ENCODE peak calls at places on chromosomes 5 and 9, in ten cellular contexts. One of them, this sample, is unnamed.
A peak's percentile ranks its signal among the peaks of the same experiment; 100 is the strongest.

GRCh38 chr9:98998441-98999151 is 54.9 kb downstream of the COL15A1 start:
- DNase-seq in ACHN: peak; percentile 48
- DNase-seq in effector memory CD8-positive, alpha-beta T cell: peak; percentile 51
- DNase-seq in stimulated activated CD8-positive, alpha-beta memory T cell treated with anti-CD3 and anti-CD28 coated beads, Interleukin-12 subunit alpha, Interleukin-12 subunit beta, amount 100 ng/mL, for 1 hour: peak; percentile 27
- DNase-seq in PC-3: peak; percentile 67
- DNase-seq in OCI-LY7: peak; percentile 56
- DNase-seq in activated CD4-positive, alpha-beta T cell treated with anti-CD3 and anti-CD28 coated beads, Interleukin-2, amount 50 U/mL, for 48 hours: peak; percentile 72
- DNase-seq in small intestine: peak; percentile 54
- DNase-seq in GM20000: peak; percentile 79
- DNase-seq in HAP-1: peak; percentile 85
- DNase-seq in this sample: peak; percentile 52

GRCh38 chr5:60960591-60960990 is 15.6 kb downstream of the NDUFAF2 start:
- DNase-seq in ACHN: peak; percentile 49
- DNase-seq in effector memory CD8-positive, alpha-beta T cell: no peak
- DNase-seq in stimulated activated CD8-positive, alpha-beta memory T cell treated with anti-CD3 and anti-CD28 coated beads, Interleukin-12 subunit alpha, Interleukin-12 subunit beta, amount 100 ng/mL, for 1 hour: no peak
- DNase-seq in PC-3: peak; percentile 16
- DNase-seq in OCI-LY7: peak; percentile 31
- DNase-seq in activated CD4-positive, alpha-beta T cell treated with anti-CD3 and anti-CD28 coated beads, Interleukin-2, amount 50 U/mL, for 48 hours: no peak
- DNase-seq in small intestine: no peak
- DNase-seq in GM20000: no peak
- DNase-seq in HAP-1: no peak
- DNase-seq in this sample: no peak

GRCh38 chr5:35345222-35345621 is 114.9 kb upstream of the PRLR start:
- DNase-seq in ACHN: no peak
- DNase-seq in effector memory CD8-positive, alpha-beta T cell: no peak
- DNase-seq in stimulated activated CD8-positive, alpha-beta memory T cell treated with anti-CD3 and anti-CD28 coated beads, Interleukin-12 subunit alpha, Interleukin-12 subunit beta, amount 100 ng/mL, for 1 hour: no peak
- DNase-seq in PC-3: peak; percentile 34
- DNase-seq in OCI-LY7: no peak
- DNase-seq in activated CD4-positive, alpha-beta T cell treated with anti-CD3 and anti-CD28 coated beads, Interleukin-2, amount 50 U/mL, for 48 hours: no peak
- DNase-seq in small intestine: peak; percentile 16
- DNase-seq in GM20000: no peak
- DNase-seq in HAP-1: no peak
- DNase-seq in this sample: no peak

GRCh38 chr5:126052120-126052519 is 371.1 kb upstream of the GRAMD2B start:
- DNase-seq in ACHN: no peak
- DNase-seq in effector memory CD8-positive, alpha-beta T cell: no peak
- DNase-seq in stimulated activated CD8-positive, alpha-beta memory T cell treated with anti-CD3 and anti-CD28 coated beads, Interleukin-12 subunit alpha, Interleukin-12 subunit beta, amount 100 ng/mL, for 1 hour: no peak
- DNase-seq in PC-3: no peak
- DNase-seq in OCI-LY7: no peak
- DNase-seq in activated CD4-positive, alpha-beta T cell treated with anti-CD3 and anti-CD28 coated beads, Interleukin-2, amount 50 U/mL, for 48 hours: no peak
- DNase-seq in small intestine: no peak
- DNase-seq in GM20000: no peak
- DNase-seq in HAP-1: no peak
- DNase-seq in this sample: no peak

GRCh38 chr5:155689403-155689802 is 637.6 kb upstream of the SGCD start:
- DNase-seq in ACHN: no peak
- DNase-seq in effector memory CD8-positive, alpha-beta T cell: no peak
- DNase-seq in stimulated activated CD8-positive, alpha-beta memory T cell treated with anti-CD3 and anti-CD28 coated beads, Interleukin-12 subunit alpha, Interleukin-12 subunit beta, amount 100 ng/mL, for 1 hour: no peak
- DNase-seq in PC-3: no peak
- DNase-seq in OCI-LY7: no peak
- DNase-seq in activated CD4-positive, alpha-beta T cell treated with anti-CD3 and anti-CD28 coated beads, Interleukin-2, amount 50 U/mL, for 48 hours: no peak
- DNase-seq in small intestine: no peak
- DNase-seq in GM20000: no peak
- DNase-seq in HAP-1: no peak
- DNase-seq in this sample: no peak

GRCh38 chr9:126366366-126367011 is 39.9 kb downstream of the MVB12B start:
- DNase-seq in ACHN: no peak
- DNase-seq in effector memory CD8-positive, alpha-beta T cell: no peak
- DNase-seq in stimulated activated CD8-positive, alpha-beta memory T cell treated with anti-CD3 and anti-CD28 coated beads, Interleukin-12 subunit alpha, Interleukin-12 subunit beta, amount 100 ng/mL, for 1 hour: no peak
- DNase-seq in PC-3: no peak
- DNase-seq in OCI-LY7: no peak
- DNase-seq in activated CD4-positive, alpha-beta T cell treated with anti-CD3 and anti-CD28 coated beads, Interleukin-2, amount 50 U/mL, for 48 hours: no peak
- DNase-seq in small intestine: no peak
- DNase-seq in GM20000: no peak
- DNase-seq in HAP-1: no peak
- DNase-seq in this sample: no peak

GRCh38 chr5:122458278-122458872 is 146.3 kb downstream of the SNCAIP start:
- DNase-seq in ACHN: peak; percentile 23
- DNase-seq in effector memory CD8-positive, alpha-beta T cell: no peak
- DNase-seq in stimulated activated CD8-positive, alpha-beta memory T cell treated with anti-CD3 and anti-CD28 coated beads, Interleukin-12 subunit alpha, Interleukin-12 subunit beta, amount 100 ng/mL, for 1 hour: no peak
- DNase-seq in PC-3: peak; percentile 34
- DNase-seq in OCI-LY7: peak; percentile 25
- DNase-seq in activated CD4-positive, alpha-beta T cell treated with anti-CD3 and anti-CD28 coated beads, Interleukin-2, amount 50 U/mL, for 48 hours: no peak
- DNase-seq in small intestine: peak; percentile 53
- DNase-seq in GM20000: peak; percentile 32
- DNase-seq in HAP-1: peak; percentile 54
- DNase-seq in this sample: no peak

GRCh38 chr9:14417230-14417629 is 103.3 kb upstream of the NFIB start:
- DNase-seq in ACHN: no peak
- DNase-seq in effector memory CD8-positive, alpha-beta T cell: no peak
- DNase-seq in stimulated activated CD8-positive, alpha-beta memory T cell treated with anti-CD3 and anti-CD28 coated beads, Interleukin-12 subunit alpha, Interleukin-12 subunit beta, amount 100 ng/mL, for 1 hour: no peak
- DNase-seq in PC-3: peak; percentile 49
- DNase-seq in OCI-LY7: no peak
- DNase-seq in activated CD4-positive, alpha-beta T cell treated with anti-CD3 and anti-CD28 coated beads, Interleukin-2, amount 50 U/mL, for 48 hours: no peak
- DNase-seq in small intestine: no peak
- DNase-seq in GM20000: no peak
- DNase-seq in HAP-1: no peak
- DNase-seq in this sample: no peak

GRCh38 chr5:80977764-80978163 is 17.6 kb downstream of the RASGRF2 start:
- DNase-seq in ACHN: no peak
- DNase-seq in effector memory CD8-positive, alpha-beta T cell: no peak
- DNase-seq in stimulated activated CD8-positive, alpha-beta memory T cell treated with anti-CD3 and anti-CD28 coated beads, Interleukin-12 subunit alpha, Interleukin-12 subunit beta, amount 100 ng/mL, for 1 hour: no peak
- DNase-seq in PC-3: no peak
- DNase-seq in OCI-LY7: no peak
- DNase-seq in activated CD4-positive, alpha-beta T cell treated with anti-CD3 and anti-CD28 coated beads, Interleukin-2, amount 50 U/mL, for 48 hours: no peak
- DNase-seq in small intestine: no peak
- DNase-seq in GM20000: no peak
- DNase-seq in HAP-1: no peak
- DNase-seq in this sample: no peak

GRCh38 chr9:3954228-3954949 is 345.5 kb downstream of the GLIS3 start:
- DNase-seq in ACHN: no peak
- DNase-seq in effector memory CD8-positive, alpha-beta T cell: no peak
- DNase-seq in stimulated activated CD8-positive, alpha-beta memory T cell treated with anti-CD3 and anti-CD28 coated beads, Interleukin-12 subunit alpha, Interleukin-12 subunit beta, amount 100 ng/mL, for 1 hour: no peak
- DNase-seq in PC-3: no peak
- DNase-seq in OCI-LY7: no peak
- DNase-seq in activated CD4-positive, alpha-beta T cell treated with anti-CD3 and anti-CD28 coated beads, Interleukin-2, amount 50 U/mL, for 48 hours: no peak
- DNase-seq in small intestine: no peak
- DNase-seq in GM20000: no peak
- DNase-seq in HAP-1: peak; percentile 51
- DNase-seq in this sample: no peak

GRCh38 chr5:72064801-72065570 is 42.3 kb upstream of the MAP1B start:
- DNase-seq in ACHN: no peak
- DNase-seq in effector memory CD8-positive, alpha-beta T cell: no peak
- DNase-seq in stimulated activated CD8-positive, alpha-beta memory T cell treated with anti-CD3 and anti-CD28 coated beads, Interleukin-12 subunit alpha, Interleukin-12 subunit beta, amount 100 ng/mL, for 1 hour: no peak
- DNase-seq in PC-3: peak; percentile 24
- DNase-seq in OCI-LY7: no peak
- DNase-seq in activated CD4-positive, alpha-beta T cell treated with anti-CD3 and anti-CD28 coated beads, Interleukin-2, amount 50 U/mL, for 48 hours: no peak
- DNase-seq in small intestine: no peak
- DNase-seq in GM20000: no peak
- DNase-seq in HAP-1: no peak
- DNase-seq in this sample: no peak

GRCh38 chr5:109163336-109163735 is 246.4 kb downstream of the PJA2 start:
- DNase-seq in ACHN: no peak
- DNase-seq in effector memory CD8-positive, alpha-beta T cell: no peak
- DNase-seq in stimulated activated CD8-positive, alpha-beta memory T cell treated with anti-CD3 and anti-CD28 coated beads, Interleukin-12 subunit alpha, Interleukin-12 subunit beta, amount 100 ng/mL, for 1 hour: no peak
- DNase-seq in PC-3: no peak
- DNase-seq in OCI-LY7: no peak
- DNase-seq in activated CD4-positive, alpha-beta T cell treated with anti-CD3 and anti-CD28 coated beads, Interleukin-2, amount 50 U/mL, for 48 hours: no peak
- DNase-seq in small intestine: no peak
- DNase-seq in GM20000: no peak
- DNase-seq in HAP-1: no peak
- DNase-seq in this sample: no peak

GRCh38 chr5:116992681-116993080 is 418.1 kb upstream of the SEMA6A start:
- DNase-seq in ACHN: no peak
- DNase-seq in effector memory CD8-positive, alpha-beta T cell: no peak
- DNase-seq in stimulated activated CD8-positive, alpha-beta memory T cell treated with anti-CD3 and anti-CD28 coated beads, Interleukin-12 subunit alpha, Interleukin-12 subunit beta, amount 100 ng/mL, for 1 hour: no peak
- DNase-seq in PC-3: no peak
- DNase-seq in OCI-LY7: no peak
- DNase-seq in activated CD4-positive, alpha-beta T cell treated with anti-CD3 and anti-CD28 coated beads, Interleukin-2, amount 50 U/mL, for 48 hours: no peak
- DNase-seq in small intestine: no peak
- DNase-seq in GM20000: no peak
- DNase-seq in HAP-1: no peak
- DNase-seq in this sample: no peak

GRCh38 chr5:135212361-135213033 is 178.5 kb upstream of the PITX1 start:
- DNase-seq in ACHN: no peak
- DNase-seq in effector memory CD8-positive, alpha-beta T cell: no peak
- DNase-seq in stimulated activated CD8-positive, alpha-beta memory T cell treated with anti-CD3 and anti-CD28 coated beads, Interleukin-12 subunit alpha, Interleukin-12 subunit beta, amount 100 ng/mL, for 1 hour: no peak
- DNase-seq in PC-3: no peak
- DNase-seq in OCI-LY7: no peak
- DNase-seq in activated CD4-positive, alpha-beta T cell treated with anti-CD3 and anti-CD28 coated beads, Interleukin-2, amount 50 U/mL, for 48 hours: no peak
- DNase-seq in small intestine: no peak
- DNase-seq in GM20000: no peak
- DNase-seq in HAP-1: no peak
- DNase-seq in this sample: no peak

GRCh38 chr5:139162448-139162847 is 35.7 kb downstream of the SIL1 start:
- DNase-seq in ACHN: no peak
- DNase-seq in effector memory CD8-positive, alpha-beta T cell: no peak
- DNase-seq in stimulated activated CD8-positive, alpha-beta memory T cell treated with anti-CD3 and anti-CD28 coated beads, Interleukin-12 subunit alpha, Interleukin-12 subunit beta, amount 100 ng/mL, for 1 hour: no peak
- DNase-seq in PC-3: no peak
- DNase-seq in OCI-LY7: no peak
- DNase-seq in activated CD4-positive, alpha-beta T cell treated with anti-CD3 and anti-CD28 coated beads, Interleukin-2, amount 50 U/mL, for 48 hours: no peak
- DNase-seq in small intestine: no peak
- DNase-seq in GM20000: no peak
- DNase-seq in HAP-1: no peak
- DNase-seq in this sample: no peak

GRCh38 chr5:40479939-40480338 is 199.8 kb upstream of the PTGER4 start:
- DNase-seq in ACHN: no peak
- DNase-seq in effector memory CD8-positive, alpha-beta T cell: no peak
- DNase-seq in stimulated activated CD8-positive, alpha-beta memory T cell treated with anti-CD3 and anti-CD28 coated beads, Interleukin-12 subunit alpha, Interleukin-12 subunit beta, amount 100 ng/mL, for 1 hour: no peak
- DNase-seq in PC-3: no peak
- DNase-seq in OCI-LY7: no peak
- DNase-seq in activated CD4-positive, alpha-beta T cell treated with anti-CD3 and anti-CD28 coated beads, Interleukin-2, amount 50 U/mL, for 48 hours: peak; percentile 28
- DNase-seq in small intestine: no peak
- DNase-seq in GM20000: no peak
- DNase-seq in HAP-1: no peak
- DNase-seq in this sample: no peak

GRCh38 chr9:8679405-8679951 is 879.9 kb upstream of the DMAC1 start:
- DNase-seq in ACHN: no peak
- DNase-seq in effector memory CD8-positive, alpha-beta T cell: no peak
- DNase-seq in stimulated activated CD8-positive, alpha-beta memory T cell treated with anti-CD3 and anti-CD28 coated beads, Interleukin-12 subunit alpha, Interleukin-12 subunit beta, amount 100 ng/mL, for 1 hour: no peak
- DNase-seq in PC-3: no peak
- DNase-seq in OCI-LY7: no peak
- DNase-seq in activated CD4-positive, alpha-beta T cell treated with anti-CD3 and anti-CD28 coated beads, Interleukin-2, amount 50 U/mL, for 48 hours: no peak
- DNase-seq in small intestine: no peak
- DNase-seq in GM20000: no peak
- DNase-seq in HAP-1: no peak
- DNase-seq in this sample: no peak

GRCh38 chr5:116401546-116401945 is 173.1 kb downstream of the SEMA6A start:
- DNase-seq in ACHN: no peak
- DNase-seq in effector memory CD8-positive, alpha-beta T cell: no peak
- DNase-seq in stimulated activated CD8-positive, alpha-beta memory T cell treated with anti-CD3 and anti-CD28 coated beads, Interleukin-12 subunit alpha, Interleukin-12 subunit beta, amount 100 ng/mL, for 1 hour: no peak
- DNase-seq in PC-3: no peak
- DNase-seq in OCI-LY7: no peak
- DNase-seq in activated CD4-positive, alpha-beta T cell treated with anti-CD3 and anti-CD28 coated beads, Interleukin-2, amount 50 U/mL, for 48 hours: no peak
- DNase-seq in small intestine: no peak
- DNase-seq in GM20000: no peak
- DNase-seq in HAP-1: peak; percentile 19
- DNase-seq in this sample: no peak

GRCh38 chr5:150801117-150801927 is 22.8 kb downstream of the SMIM3 start:
- DNase-seq in ACHN: peak; percentile 74
- DNase-seq in effector memory CD8-positive, alpha-beta T cell: peak; percentile 16
- DNase-seq in stimulated activated CD8-positive, alpha-beta memory T cell treated with anti-CD3 and anti-CD28 coated beads, Interleukin-12 subunit alpha, Interleukin-12 subunit beta, amount 100 ng/mL, for 1 hour: no peak
- DNase-seq in PC-3: peak; percentile 82
- DNase-seq in OCI-LY7: peak; percentile 49
- DNase-seq in activated CD4-positive, alpha-beta T cell treated with anti-CD3 and anti-CD28 coated beads, Interleukin-2, amount 50 U/mL, for 48 hours: no peak
- DNase-seq in small intestine: peak; percentile 51
- DNase-seq in GM20000: no peak
- DNase-seq in HAP-1: peak; percentile 52
- DNase-seq in this sample: no peak

This sample was measured in B cell.